ENCODE peak calls at places on chromosomes 16 and 17, in five cellular contexts. C is RWPE1, S is substantia nigra, Z is MM.1S, U is tibial artery. N is an unnamed sample.

GRCh38 chr16:24208710-24209109 is 47.4 kb upstream of the CACNG3 start:
- DNase-seq in S (peak), Z (no peak), U (no peak), C (no peak), N (no peak)

GRCh38 chr16:74999683-75000480 is 1.1 kb downstream of the ZNRF1 start:
- DNase-seq in U (peak), Z (no peak), S (peak), C (peak), N (no peak)

GRCh38 chr17:41663451-41664171 is 25.1 kb upstream of the EIF1 start:
- DNase-seq in S (no peak), U (no peak), Z (no peak), C (no peak), N (no peak)

GRCh38 chr17:73089918-73090317 is 2.6 kb downstream of the SLC39A11 start:
- DNase-seq in C (no peak), U (no peak), S (peak), Z (no peak), N (no peak)

GRCh38 chr17:62819511-62820221 is 11.6 kb upstream of the MARCHF10 start:
- DNase-seq in U (no peak), S (no peak), C (peak), Z (no peak), N (peak)

GRCh38 chr17:58120195-58120822 is 27.9 kb upstream of the OR4D1 start:
- DNase-seq in C (peak), Z (peak), S (no peak), U (no peak), N (no peak)

GRCh38 chr16:25950586-25951201 is 258.9 kb downstream of the HS3ST4 start:
- DNase-seq in U (no peak), S (no peak), C (no peak), Z (no peak), N (no peak)

GRCh38 chr17:44071198-44071520 is 624 bp downstream of the G6PC3 start:
- DNase-seq in U (no peak), C (no peak), S (no peak), Z (no peak), N (no peak)

GRCh38 chr17:76983075-76983411 is 114.8 kb downstream of the MGAT5B start:
- DNase-seq in S (no peak), U (no peak), C (no peak), Z (no peak), N (no peak)

GRCh38 chr16:50252082-50252611 is 14.2 kb upstream of the ADCY7 start:
- DNase-seq in Z (no peak), C (no peak), S (no peak), U (no peak), N (no peak)

GRCh38 chr17:28968269-28968913 is 17.1 kb upstream of the PHF12 start:
- DNase-seq in Z (no peak), S (no peak), U (no peak), C (no peak), N (no peak)

GRCh38 chr16:11665071-11665491 is 3.2 kb upstream of the SNN start:
- DNase-seq in U (peak), C (no peak), S (no peak), Z (no peak), N (no peak)

GRCh38 chr17:62565817-62566216 is 61.7 kb upstream of the MRC2 start:
- DNase-seq in Z (no peak), U (no peak), S (no peak), C (peak), N (peak)

GRCh38 chr17:82534401-82534812 is 14.9 kb downstream of the FOXK2 start:
- DNase-seq in C (no peak), S (no peak), U (no peak), Z (no peak), N (no peak)

GRCh38 chr17:1986783-1987451 is 38.2 kb downstream of the RTN4RL1 start:
- DNase-seq in C (no peak), S (no peak), U (no peak), Z (no peak), N (no peak)

GRCh38 chr17:75843577-75844529 is at the start of gene UNC13D:
- DNase-seq in Z (no peak), U (no peak), C (no peak), S (no peak), N (no peak)

GRCh38 chr17:40528692-40529417 is 27.4 kb upstream of the TNS4 start:
- DNase-seq in U (no peak), Z (no peak), C (no peak), S (no peak), N (no peak)

GRCh38 chr17:3954086-3954485 is 10.2 kb downstream of the ATP2A3 start:
- DNase-seq in C (no peak), S (no peak), Z (no peak), U (no peak), N (no peak)

GRCh38 chr17:51540151-51540550 is 279.8 kb downstream of the UTP18 start:
- DNase-seq in Z (no peak), C (no peak), S (peak), U (no peak), N (no peak)

GRCh38 chr17:2250140-2251095 is 53.2 kb downstream of the SMG6 start:
- DNase-seq in S (no peak), Z (no peak), C (no peak), U (no peak), N (no peak)

GRCh38 chr16:59192551-59193199 is 458.6 kb upstream of the GOT2 start:
- DNase-seq in S (no peak), Z (peak), U (no peak), C (no peak), N (no peak)

GRCh38 chr17:82439194-82439828 is 11.2 kb downstream of the CYBC1 start:
- DNase-seq in U (no peak), C (no peak), S (no peak), Z (no peak), N (no peak)

GRCh38 chr17:57484826-57485565 is 228.7 kb downstream of the MSI2 start:
- DNase-seq in Z (peak), S (no peak), U (no peak), C (no peak), N (no peak)

GRCh38 chr16:83898463-83899271 is at the start of gene MLYCD:
- DNase-seq in U (peak), S (peak), Z (peak), C (peak), N (no peak)

GRCh38 chr16:17346774-17347569 is 123.8 kb downstream of the XYLT1 start:
- DNase-seq in Z (peak), S (no peak), U (peak), C (no peak), N (no peak)

GRCh38 chr16:69904495-69905170 is 46.5 kb upstream of the CLEC18A start:
- DNase-seq in Z (no peak), C (no peak), U (peak), S (no peak), N (no peak)

GRCh38 chr17:18039535-18040286 is 503 bp downstream of the GID4 start:
- DNase-seq in U (no peak), S (peak), Z (peak), C (peak), N (no peak)

GRCh38 chr17:40303009-40303657 is 5.8 kb upstream of the RARA start:
- DNase-seq in C (peak), S (no peak), Z (peak), U (no peak), N (no peak)

GRCh38 chr17:80154166-80154565 is 7.2 kb upstream of the EIF4A3 start:
- DNase-seq in C (no peak), Z (no peak), S (no peak), U (no peak), N (no peak)

GRCh38 chr17:45844695-45845375 is at the start of gene SPPL2C:
- DNase-seq in U (no peak), Z (no peak), S (no peak), C (no peak), N (no peak)

GRCh38 chr17:8955560-8955959 is 9.9 kb downstream of the PIK3R5 start:
- DNase-seq in C (no peak), S (no peak), U (no peak), Z (no peak), N (no peak)

GRCh38 chr17:81009124-81009523 is 17.5 kb downstream of the CHMP6 start:
- DNase-seq in Z (no peak), C (no peak), U (no peak), S (no peak), N (no peak)

GRCh38 chr17:77690271-77691161 is 268.0 kb upstream of the TNRC6C start:
- DNase-seq in S (no peak), Z (peak), U (peak), C (no peak), N (no peak)

GRCh38 chr16:59330030-59330670 is 596.0 kb upstream of the GOT2 start:
- DNase-seq in U (no peak), Z (no peak), C (no peak), S (no peak), N (no peak)

GRCh38 chr17:16442594-16443389 is 27.4 kb downstream of the TRPV2 start:
- DNase-seq in S (no peak), C (no peak), U (no peak), Z (no peak), N (no peak)

GRCh38 chr17:16442141-16442540 is 26.8 kb downstream of the TRPV2 start:
- DNase-seq in U (no peak), C (no peak), Z (no peak), S (no peak), N (no peak)

GRCh38 chr17:16444258-16444886 is 29.0 kb downstream of the TRPV2 start:
- DNase-seq in U (no peak), C (no peak), Z (no peak), S (no peak), N (no peak)

GRCh38 chr17:16440814-16441629 is 25.7 kb downstream of the TRPV2 start:
- DNase-seq in C (no peak), U (no peak), S (no peak), Z (no peak), N (no peak)

GRCh38 chr17:16443390-16444257 is 28.3 kb downstream of the TRPV2 start:
- DNase-seq in Z (no peak), C (no peak), U (no peak), S (no peak), N (no peak)
- H3K27ac ChIP-seq in Z (no peak), C (peak), U (no peak), S (no peak), N (peak)

DNA sequence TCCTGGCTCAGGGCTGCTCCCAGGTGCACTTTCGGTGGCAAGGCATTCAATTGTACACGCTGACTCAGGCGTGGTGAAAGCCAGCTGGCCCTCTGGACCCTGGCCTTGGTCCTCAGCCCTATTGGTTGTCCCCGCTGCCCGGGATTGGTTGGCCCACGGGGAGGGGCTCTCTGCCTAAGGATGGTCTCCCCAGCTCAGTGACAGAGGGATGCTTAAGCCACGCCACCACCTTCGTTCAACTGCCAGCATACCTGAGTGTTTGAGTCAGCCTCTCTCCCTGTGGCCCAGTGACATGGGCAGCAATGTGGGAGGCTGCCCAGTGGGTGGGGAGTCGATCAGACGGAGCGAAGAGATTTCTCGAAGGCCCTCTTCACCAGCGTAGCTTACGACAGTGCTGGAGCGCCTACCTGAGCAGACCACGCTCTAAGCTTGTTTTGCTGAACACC is 30.3 kb downstream of the IRF8 start:
- DNase-seq in S (no peak), C (no peak), Z (no peak), U (no peak), N (no peak)
- H3K27ac ChIP-seq in S (no peak), C (no peak), Z (no peak), U (no peak), N (no peak)

GRCh38 chr17:20246692-20247091 is 220.6 kb downstream of the LGALS9B start:
- DNase-seq in U (no peak), C (no peak), S (no peak), Z (no peak), N (no peak)

GRCh38 chr17:20242271-20242670 is 225.1 kb downstream of the LGALS9B start:
- DNase-seq in C (no peak), U (no peak), Z (no peak), S (no peak), N (no peak)

GRCh38 chr17:20244671-20245070 is 222.7 kb downstream of the LGALS9B start:
- DNase-seq in C (no peak), U (no peak), Z (no peak), S (no peak), N (no peak)

GRCh38 chr17:20241855-20242254 is 225.5 kb downstream of the LGALS9B start:
- DNase-seq in S (no peak), U (no peak), Z (no peak), C (no peak), N (no peak)

DNA sequence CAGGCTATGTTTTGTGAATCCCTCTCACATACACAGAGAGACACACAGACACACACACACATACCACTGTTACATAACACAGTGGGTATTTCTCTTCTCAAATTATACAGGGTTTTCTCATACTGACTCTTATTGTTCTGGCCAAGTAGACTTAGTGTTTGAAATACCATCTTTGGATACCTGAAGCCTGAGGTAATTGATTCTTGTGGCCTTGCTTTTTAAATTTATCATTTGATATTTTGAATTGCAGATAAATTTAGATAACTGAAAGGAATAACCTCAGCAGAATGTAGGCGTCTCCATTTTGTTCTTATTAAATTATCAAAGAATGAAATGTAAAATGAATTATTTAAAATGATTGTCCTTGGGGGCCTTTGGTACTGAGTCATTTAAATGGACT is 223.8 kb downstream of the LGALS9B start:
- DNase-seq in Z (no peak), U (no peak), S (no peak), C (no peak), N (no peak)
- H3K27ac ChIP-seq in Z (no peak), U (no peak), S (no peak), C (no peak), N (no peak)

DNA sequence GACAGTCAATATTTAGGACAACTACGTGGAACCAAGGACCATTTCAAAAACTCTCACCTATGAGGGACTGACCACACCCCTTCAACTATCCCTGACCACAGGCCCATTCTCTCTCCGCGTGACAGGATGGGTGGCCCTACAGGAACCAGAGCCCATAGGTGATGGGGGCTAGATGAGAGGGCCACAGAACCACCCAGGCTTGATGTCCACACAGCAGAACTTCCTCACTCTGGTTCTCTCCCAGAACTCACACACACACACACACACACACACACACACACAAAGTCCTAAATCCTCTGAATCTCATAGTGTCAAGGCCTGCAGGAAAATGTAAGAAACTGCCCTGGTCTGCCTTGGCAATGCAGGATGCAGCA is 1.5 kb downstream of the ZNF319 start:
- DNase-seq in S (no peak), Z (no peak), U (no peak), C (no peak), N (no peak)
- H3K27ac ChIP-seq in S (no peak), Z (no peak), U (no peak), C (peak), N (peak)

DNA sequence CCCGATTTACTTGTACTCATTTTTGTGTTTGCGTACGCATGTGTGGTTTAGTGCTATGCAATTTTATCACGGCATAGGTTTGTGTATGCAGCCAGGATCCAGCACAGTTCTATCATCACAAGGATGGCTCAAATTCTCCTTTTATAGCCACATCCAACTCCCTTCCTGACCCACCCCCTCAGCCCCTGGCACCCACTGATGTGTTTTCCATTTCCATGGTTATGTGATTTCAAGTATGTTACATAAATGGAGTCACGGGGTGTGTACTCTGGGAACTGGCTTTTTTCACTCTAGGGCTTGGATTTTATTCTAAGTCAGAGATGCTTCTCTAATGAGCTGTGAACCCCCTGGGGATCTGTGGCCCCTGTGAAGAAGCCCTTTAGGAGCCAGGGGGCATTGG is 16.8 kb downstream of the IL4R start:
- DNase-seq in C (no peak), U (peak), Z (no peak), S (no peak), N (no peak)
- H3K27ac ChIP-seq in C (peak), U (peak), Z (no peak), S (no peak), N (peak)

DNA sequence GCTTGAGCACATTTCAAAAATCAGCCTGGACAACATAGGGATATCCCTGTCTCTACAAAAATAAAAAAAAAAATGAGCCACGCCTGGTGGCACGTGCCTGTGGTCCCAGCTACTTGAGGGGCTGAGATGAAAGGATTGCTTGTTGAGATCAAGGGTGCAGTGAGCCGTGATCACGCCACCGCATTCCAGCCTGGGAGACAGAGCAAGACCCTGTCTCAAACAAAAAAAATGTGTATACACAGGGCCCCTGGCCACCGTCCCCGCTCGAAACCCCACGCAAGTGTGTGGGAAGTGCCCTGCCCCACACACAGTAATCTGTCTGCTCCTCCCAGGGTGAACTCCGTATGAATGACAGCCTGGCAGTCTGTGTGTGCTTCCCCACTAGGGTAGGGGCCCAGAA is 93.0 kb upstream of the RPL38 start:
- DNase-seq in Z (no peak), C (no peak), S (no peak), U (no peak), N (no peak)
- H3K27ac ChIP-seq in Z (no peak), C (no peak), S (no peak), U (no peak), N (no peak)

N was measured in epithelial cell of prostate.